ENCODE peak calls at places on chromosome 20, in six cellular contexts. T is neuronal stem cell; U is prostate gland; Y is psoas muscle; V is effector memory CD4-positive, alpha-beta T cell; H is HCT116. E is an unnamed sample.
A peak's percentile ranks its signal among the peaks of the same experiment; 100 is the strongest.

GRCh38 chr20:53826597-53827291 is 233.1 kb upstream of the ZNF217 start:
- DNase-seq in T (no peak), U (no peak), Y (no peak), V (no peak), H (no peak), E (no peak)

GRCh38 chr20:13325033-13325432 is 104.0 kb downstream of the ISM1 start:
- DNase-seq in T (peak; percentile 18), U (no peak), Y (no peak), V (no peak), H (peak; percentile 18), E (no peak)

GRCh38 chr20:18702736-18703135 is 110.8 kb upstream of the SCP2D1 start:
- DNase-seq in T (no peak), U (no peak), Y (peak; percentile 37), V (no peak), H (no peak), E (peak; percentile 42)

GRCh38 chr20:6533828-6534388 is 233.6 kb upstream of the BMP2 start:
- DNase-seq in T (no peak), U (no peak), Y (no peak), V (no peak), H (no peak), E (no peak)

GRCh38 chr20:34585019-34585418 is 26.5 kb downstream of the MAP1LC3A start:
- DNase-seq in T (no peak), U (no peak), Y (no peak), V (no peak), H (no peak), E (no peak)

GRCh38 chr20:52033313-52033712 is 158.3 kb downstream of the ZFP64 start:
- DNase-seq in T (no peak), U (no peak), Y (no peak), V (no peak), H (no peak), E (no peak)

GRCh38 chr20:361562-361961 is 14.7 kb downstream of the NRSN2 start:
- DNase-seq in T (no peak), U (no peak), Y (no peak), V (no peak), H (no peak), E (no peak)

GRCh38 chr20:4014031-4014474 is 1.3 kb downstream of the RNF24 start:
- DNase-seq in T (no peak), U (peak; percentile 93), Y (no peak), V (no peak), H (peak; percentile 68), E (no peak)

GRCh38 chr20:38172344-38172743 is 7.3 kb upstream of the TGM2 start:
- DNase-seq in T (no peak), U (no peak), Y (no peak), V (no peak), H (no peak), E (no peak)

GRCh38 chr20:14406495-14406894 is 69.1 kb upstream of the FLRT3 start:
- DNase-seq in T (no peak), U (no peak), Y (no peak), V (no peak), H (no peak), E (no peak)

GRCh38 chr20:18831830-18832229 is 18.2 kb downstream of the SCP2D1 start:
- DNase-seq in T (no peak), U (no peak), Y (no peak), V (no peak), H (no peak), E (no peak)

GRCh38 chr20:17827759-17828559 is 128.2 kb downstream of the BANF2 start:
- DNase-seq in T (no peak), U (no peak), Y (no peak), V (no peak), H (no peak), E (no peak)

GRCh38 chr20:31719644-31720485 is 2.8 kb downstream of the BCL2L1 start:
- DNase-seq in T (no peak), U (peak; percentile 79), Y (no peak), V (no peak), H (no peak), E (no peak)

GRCh38 chr20:31677553-31678260 is 40.0 kb downstream of the COX4I2 start:
- DNase-seq in T (no peak), U (no peak), Y (no peak), V (no peak), H (no peak), E (no peak)

GRCh38 chr20:53805895-53806384 is 212.3 kb upstream of the ZNF217 start:
- DNase-seq in T (no peak), U (no peak), Y (no peak), V (no peak), H (no peak), E (no peak)

GRCh38 chr20:47645632-47646031 is 139.6 kb downstream of the SULF2 start:
- DNase-seq in T (no peak), U (no peak), Y (no peak), V (no peak), H (no peak), E (no peak)

GRCh38 chr20:12217382-12217781 is 299.7 kb downstream of the BTBD3 start:
- DNase-seq in T (no peak), U (no peak), Y (no peak), V (no peak), H (no peak), E (no peak)

GRCh38 chr20:4702562-4703280 is 19.0 kb upstream of the PRND start:
- DNase-seq in T (no peak), U (no peak), Y (no peak), V (no peak), H (no peak), E (no peak)

GRCh38 chr20:51800769-51801219 is 1.5 kb downstream of the SALL4 start:
- DNase-seq in T (no peak), U (peak; percentile 27), Y (no peak), V (no peak), H (no peak), E (no peak)

GRCh38 chr20:42366626-42367025 is 748.4 kb upstream of the CHD6 start:
- DNase-seq in T (peak; percentile 14), U (no peak), Y (no peak), V (no peak), H (no peak), E (no peak)

GRCh38 chr20:2688041-2688591 is 4.5 kb upstream of the EBF4 start:
- DNase-seq in T (no peak), U (no peak), Y (peak; percentile 34), V (peak; percentile 58), H (peak; percentile 15), E (peak; percentile 34)

GRCh38 chr20:37534401-37535157 is 6.9 kb upstream of the BLCAP start:
- DNase-seq in T (peak; percentile 83), U (peak; percentile 75), Y (no peak), V (peak; percentile 8), H (peak; percentile 70), E (peak; percentile 43)

GRCh38 chr20:7770578-7770977 is 169.7 kb downstream of the HAO1 start:
- DNase-seq in T (no peak), U (no peak), Y (no peak), V (no peak), H (no peak), E (no peak)

GRCh38 chr20:11716239-11716944 is 201.3 kb upstream of the BTBD3 start:
- DNase-seq in T (no peak), U (no peak), Y (no peak), V (no peak), H (peak; percentile 65), E (no peak)

GRCh38 chr20:58072695-58073671 is 155.5 kb downstream of the ANKRD60 start:
- DNase-seq in T (no peak), U (no peak), Y (no peak), V (no peak), H (no peak), E (no peak)
- H3K27me3 ChIP-seq in T (no peaks in the 10 kb centered on the region), U (no peaks in the 10 kb centered on the region), Y (no peaks in the 10 kb centered on the region), V (no peaks in the 10 kb centered on the region), H (peaks cover 55% of the 10 kb centered on the region), E (no peaks in the 10 kb centered on the region)

GRCh38 chr20:62476074-62476838 is 461 bp upstream of the GATA5 start:
- DNase-seq in T (no peak), U (no peak), Y (no peak), V (no peak), H (no peak), E (peak; percentile 56)

GRCh38 chr20:62480318-62480717 is 4.5 kb upstream of the GATA5 start:
- DNase-seq in T (no peak), U (no peak), Y (no peak), V (no peak), H (no peak), E (no peak)

GRCh38 chr20:62475819-62476073 is at the start of gene GATA5:
- DNase-seq in T (no peak), U (no peak), Y (no peak), V (no peak), H (no peak), E (no peak)

GRCh38 chr20:62479218-62479617 is 3.4 kb upstream of the GATA5 start:
- DNase-seq in T (no peak), U (no peak), Y (no peak), V (no peak), H (no peak), E (no peak)

GRCh38 chr20:62477669-62478450 is 2.1 kb upstream of the GATA5 start:
- DNase-seq in T (no peak), U (no peak), Y (no peak), V (no peak), H (no peak), E (no peak)
- H3K27me3 ChIP-seq in T (peaks cover 45% of the 10 kb centered on the region), U (peaks cover 31% of the 10 kb centered on the region), Y (no peaks in the 10 kb centered on the region), V (peaks cover 40% of the 10 kb centered on the region), H (no peaks in the 10 kb centered on the region), E (peaks cover 55% of the 10 kb centered on the region)

GRCh38 chr20:58461104-58461503 is 54.1 kb downstream of the APCDD1L start:
- DNase-seq in T (no peak), U (no peak), Y (no peak), V (no peak), H (no peak), E (no peak)
- H3K27me3 ChIP-seq in T (no peaks in the 10 kb centered on the region), U (no peaks in the 10 kb centered on the region), Y (no peaks in the 10 kb centered on the region), V (no peaks in the 10 kb centered on the region), H (no peaks in the 10 kb centered on the region), E (no peaks in the 10 kb centered on the region)

GRCh38 chr20:59400666-59401065 is 100.3 kb downstream of the EDN3 start:
- DNase-seq in T (no peak), U (no peak), Y (no peak), V (no peak), H (no peak), E (no peak)

GRCh38 chr20:59395729-59396128 is 95.3 kb downstream of the EDN3 start:
- DNase-seq in T (no peak), U (no peak), Y (no peak), V (no peak), H (no peak), E (no peak)

GRCh38 chr20:59399426-59400099 is 99.2 kb downstream of the EDN3 start:
- DNase-seq in T (no peak), U (no peak), Y (no peak), V (no peak), H (no peak), E (no peak)

GRCh38 chr20:59402697-59403096 is 102.3 kb downstream of the EDN3 start:
- DNase-seq in T (no peak), U (no peak), Y (no peak), V (no peak), H (no peak), E (no peak)

DNA sequence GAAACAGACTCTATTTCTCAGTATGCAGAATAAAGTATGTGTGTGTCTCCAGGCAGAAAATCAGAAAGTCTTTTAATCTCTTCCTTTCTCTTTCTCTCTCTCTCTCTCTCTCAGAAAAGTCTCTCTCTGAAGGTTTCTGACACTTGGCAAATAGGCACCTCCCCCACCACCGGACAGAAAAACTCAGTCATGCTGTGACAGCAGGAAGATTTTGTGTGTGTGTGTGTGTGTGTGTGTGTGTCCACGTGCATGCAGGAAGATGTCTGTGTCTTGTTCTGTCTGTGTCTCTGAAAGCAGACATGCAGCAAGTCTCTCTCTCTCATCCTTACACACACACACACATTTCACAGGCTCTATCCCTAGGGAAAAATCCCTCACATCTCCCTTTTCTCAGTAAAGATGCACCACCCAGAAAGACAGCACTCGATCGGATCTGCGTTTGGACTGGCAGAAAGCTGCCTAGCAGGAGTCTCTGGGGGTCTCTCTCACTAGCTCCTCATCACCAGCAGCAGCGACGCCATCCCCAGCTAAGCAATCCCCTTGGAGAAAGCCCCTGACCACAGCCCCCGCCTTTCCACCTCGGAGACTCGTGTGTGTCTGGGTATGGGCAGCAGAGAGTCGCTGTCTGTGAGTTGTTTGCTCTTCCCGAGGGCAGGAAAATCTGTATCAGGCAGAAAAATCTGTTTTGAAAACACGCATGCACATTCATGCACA is 98.3 kb downstream of the EDN3 start:
- DNase-seq in T (no peak), U (no peak), Y (no peak), V (no peak), H (no peak), E (no peak)
- H3K27me3 ChIP-seq in T (no peaks in the 10 kb centered on the region), U (no peaks in the 10 kb centered on the region), Y (no peaks in the 10 kb centered on the region), V (peaks cover 5% of the 10 kb centered on the region), H (peaks cover 77% of the 10 kb centered on the region), E (peaks cover 73% of the 10 kb centered on the region)

E was measured in heart left ventricle.